ENCODE peak calls at places on chromosomes 12 and 14, in eight cellular contexts. L is NCI-H146, C is SK-N-DZ, P is fibroblast of lung, N is fibroblast of the conjunctiva, G is T47D, M is retina, R is RKO. W is an unnamed sample.

GRCh38 chr14:64053694-64054669 is 201.2 kb downstream of the SYNE2 start:
- DNase-seq in L (no peak), C (no peak), P (peak; percentile 12), N (no peak), G (no peak), M (no peak), R (no peak), W (no peak)

GRCh38 chr12:46188170-46188569 is 80.7 kb downstream of the SLC38A1 start:
- DNase-seq in L (no peak), C (no peak), P (no peak), N (no peak), G (no peak), M (no peak), R (no peak), W (no peak)

GRCh38 chr14:81051547-81051946 is 96.1 kb downstream of the TSHR start:
- DNase-seq in L (no peak), C (no peak), P (no peak), N (no peak), G (no peak), M (no peak), R (no peak), W (no peak)

GRCh38 chr14:82778008-82778407 is 1244.4 kb upstream of the SEL1L start:
- DNase-seq in L (no peak), C (no peak), P (no peak), N (no peak), G (no peak), M (no peak), R (no peak), W (no peak)

GRCh38 chr14:30940886-30941285 is 66.5 kb downstream of the COCH start:
- DNase-seq in L (no peak), C (no peak), P (no peak), N (no peak), G (no peak), M (no peak), R (no peak), W (no peak)

GRCh38 chr14:36503771-36504741 is 16.0 kb downstream of the NKX2-1 start:
- DNase-seq in L (no peak), C (no peak), P (no peak), N (no peak), G (no peak), M (peak; percentile 83), R (no peak), W (no peak)

GRCh38 chr14:95862243-95862642 is 14.4 kb upstream of the TUNAR start:
- DNase-seq in L (no peak), C (no peak), P (peak; percentile 16), N (no peak), G (peak; percentile 84), M (no peak), R (peak; percentile 5), W (no peak)

GRCh38 chr14:24160499-24160849 is 591 bp upstream of the IRF9 start:
- DNase-seq in L (no peak), C (no peak), P (no peak), N (no peak), G (no peak), M (no peak), R (no peak), W (no peak)

GRCh38 chr12:102571889-102572288 is 91.5 kb upstream of the IGF1 start:
- DNase-seq in L (no peak), C (no peak), P (no peak), N (no peak), G (no peak), M (no peak), R (no peak), W (no peak)

W was measured in D721Med.